ENCODE peak calls at places on chromosomes 6 and 20, in four cellular contexts. Q, H, Y and C are unnamed samples.

GRCh38 chr6:130520235-130520634 is 154.4 kb downstream of the TMEM200A start:
- DNase-seq in Q (no peak), H (peak; percentile 35), Y (no peak), C (no peak)

GRCh38 chr20:31717478-31717946 is 5.2 kb downstream of the BCL2L1 start:
- DNase-seq in Y (no peak), H (no peak), Q (peak; percentile 68), C (no peak)

GRCh38 chr6:71982385-71982784 is 96.0 kb downstream of the RIMS1 start:
- DNase-seq in Y (no peak), Q (peak; percentile 7), H (no peak), C (no peak)

GRCh38 chr6:157225575-157225995 is 97.7 kb downstream of the TMEM242 start:
- DNase-seq in Q (no peak), Y (no peak), H (no peak), C (no peak)

GRCh38 chr6:161498359-161498758 is 224.5 kb upstream of the AGPAT4 start:
- DNase-seq in Y (peak; percentile 85), Q (no peak), H (peak; percentile 77), C (peak; percentile 19)

GRCh38 chr6:44629636-44630035 is 242.1 kb downstream of the CDC5L start:
- DNase-seq in H (no peak), Y (no peak), Q (no peak), C (no peak)

GRCh38 chr6:124958759-124959354 is 3.4 kb upstream of the RNF217 start:
- DNase-seq in Y (no peak), H (no peak), Q (no peak), C (no peak)

GRCh38 chr6:55379895-55380294 is 52.6 kb downstream of the GFRAL start:
- DNase-seq in Q (no peak), Y (no peak), H (no peak), C (no peak)

GRCh38 chr20:2736441-2736840 is 43.9 kb downstream of the EBF4 start:
- DNase-seq in Q (no peak), H (no peak), Y (no peak), C (no peak)

GRCh38 chr20:30892704-30893345 is 364.6 kb upstream of the DEFB115 start:
- DNase-seq in H (no peak), Q (no peak), Y (peak; percentile 64), C (no peak)

DNA sequence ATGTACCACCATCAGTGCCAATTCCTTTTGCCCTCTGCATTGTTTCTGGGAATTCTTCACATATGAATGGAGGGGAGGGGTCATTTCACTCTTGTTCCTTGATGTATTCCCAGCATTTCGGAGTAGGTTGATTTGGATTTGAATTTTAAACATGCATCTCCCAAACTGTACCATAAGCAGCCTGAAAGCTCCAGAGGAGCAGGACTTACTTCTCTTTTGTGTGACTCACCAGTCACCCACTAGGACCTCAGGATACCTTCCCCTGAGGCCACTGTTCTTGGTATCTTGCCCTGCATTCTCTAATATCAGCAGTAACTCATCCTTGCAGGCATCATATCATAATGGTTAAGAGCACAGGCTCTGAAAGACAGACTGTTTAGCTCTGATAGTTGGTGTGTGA is 723 bp downstream of the MRPL2 start:
- DNase-seq in Q (no peak), H (peak; percentile 33), Y (no peak), C (no peak)
- TF ChIP-seq EZH2phosphoT487 in Q (no peak), H (no peak), Y (no peak), C (no peak)

GRCh38 chr6:84346372-84346771 is 118.9 kb upstream of the CEP162 start:
- DNase-seq in H (peak; percentile 11), Y (peak; percentile 28), Q (no peak), C (no peak)
- H3K4me1 ChIP-seq in H (no peaks in the 10 kb centered on the region), Y (no peaks in the 10 kb centered on the region), Q (no peaks in the 10 kb centered on the region), C (no peaks in the 10 kb centered on the region)

DNA sequence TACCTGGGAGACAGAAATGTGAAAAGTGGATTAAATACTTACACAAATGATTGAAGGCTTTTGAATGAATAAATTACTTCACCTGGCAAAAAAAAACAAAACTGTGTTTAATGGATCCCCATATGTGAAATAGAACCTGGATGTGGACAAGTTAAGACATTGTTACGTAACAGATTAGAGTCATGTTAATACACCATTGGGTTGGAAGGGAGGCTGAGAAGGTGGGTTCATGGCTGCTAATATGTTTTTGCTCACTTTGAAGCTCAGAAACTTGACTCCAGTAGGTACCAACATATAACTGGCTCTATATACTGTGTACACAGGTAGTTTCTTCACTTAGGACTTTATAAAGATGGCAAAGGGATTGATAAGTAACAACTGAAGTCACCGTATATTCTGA is 21.4 kb upstream of the TENT5A start:
- DNase-seq in H (no peak), Q (no peak), Y (no peak), C (no peak)
- H3K4me2 ChIP-seq in H (no peak overlapping the region), Q (no peak overlapping the region), Y (no peak overlapping the region), C (no peak overlapping the region)

GRCh38 chr20:17343631-17344447 is 117.0 kb downstream of the PCSK2 start:
- DNase-seq in H (no peak), Q (no peak), Y (no peak), C (no peak)
- TF ChIP-seq EZH2phosphoT487 in H (no peak), Q (no peak), Y (no peak), C (no peak)

GRCh38 chr20:19782669-19783068 is 24.6 kb downstream of the RIN2 start:
- DNase-seq in Y (no peak), H (no peak), Q (no peak), C (no peak)
- H3K4me1 ChIP-seq in Y (peaks cover 5% of the 10 kb centered on the region), H (peaks cover 49% of the 10 kb centered on the region), Q (peaks cover 73% of the 10 kb centered on the region), C (peaks cover 32% of the 10 kb centered on the region)

DNA sequence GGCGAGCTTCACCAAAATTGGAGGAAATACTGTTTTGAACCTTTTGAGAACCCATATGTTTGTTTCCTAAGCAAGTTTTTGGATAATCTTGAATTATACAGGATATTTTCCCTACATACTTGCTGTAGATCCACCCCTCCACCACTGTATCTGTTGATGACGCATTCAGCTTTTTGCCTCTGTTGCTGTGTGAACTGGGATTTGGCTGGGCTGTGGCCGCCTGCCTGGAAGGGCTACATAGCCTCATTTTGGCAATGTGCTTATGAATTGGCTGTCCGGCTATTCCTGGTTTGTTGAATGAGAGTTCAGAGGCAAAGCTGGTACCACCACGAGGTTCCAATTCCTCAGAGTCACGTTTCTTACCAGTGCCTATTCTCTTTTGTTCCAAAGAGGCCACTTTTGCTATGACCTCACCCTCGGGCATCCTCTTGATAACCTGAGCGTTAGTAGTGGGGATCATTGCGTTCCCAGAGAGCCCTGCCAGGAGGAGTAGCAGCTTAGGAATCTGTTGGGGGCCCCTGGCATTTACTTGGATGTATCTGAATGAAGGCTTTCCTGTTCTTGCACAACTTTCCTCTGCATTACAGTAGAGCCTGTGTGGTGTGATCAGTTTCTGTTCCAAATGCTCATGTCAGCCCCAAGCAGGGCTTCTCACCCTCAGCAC is 6.4 kb downstream of the FAM83D start:
- DNase-seq in Y (peak; percentile 23), H (no peak), Q (no peak), C (no peak)
- H3K4me2 ChIP-seq in Y (peak overlapping the region; percentile 43), H (no peak overlapping the region), Q (no peak overlapping the region), C (no peak overlapping the region)

GRCh38 chr20:51327251-51327841 is 215.2 kb downstream of the NFATC2 start:
- DNase-seq in H (peak; percentile 99), Q (no peak), Y (no peak), C (peak; percentile 31)
- TF ChIP-seq EZH2phosphoT487 in H (no peak), Q (no peak), Y (no peak), C (no peak)

GRCh38 chr20:62029951-62030350 is 35.7 kb downstream of the TAF4 start:
- DNase-seq in Y (no peak), H (no peak), Q (no peak), C (no peak)

GRCh38 chr20:62027116-62027515 is 38.6 kb downstream of the TAF4 start:
- DNase-seq in Y (no peak), H (no peak), Q (no peak), C (no peak)

GRCh38 chr20:62027698-62028321 is 37.9 kb downstream of the TAF4 start:
- DNase-seq in Q (no peak), Y (no peak), H (no peak), C (no peak)

GRCh38 chr20:62029296-62029695 is 36.4 kb downstream of the TAF4 start:
- DNase-seq in H (no peak), Q (no peak), Y (no peak), C (no peak)

GRCh38 chr20:62028384-62028783 is 37.3 kb downstream of the TAF4 start:
- DNase-seq in Y (no peak), H (no peak), Q (no peak), C (no peak)
- H3K4me1 ChIP-seq in Y (peaks cover 29% of the 10 kb centered on the region), H (peaks cover 20% of the 10 kb centered on the region), Q (peaks cover 24% of the 10 kb centered on the region), C (peaks cover 8% of the 10 kb centered on the region)

DNA sequence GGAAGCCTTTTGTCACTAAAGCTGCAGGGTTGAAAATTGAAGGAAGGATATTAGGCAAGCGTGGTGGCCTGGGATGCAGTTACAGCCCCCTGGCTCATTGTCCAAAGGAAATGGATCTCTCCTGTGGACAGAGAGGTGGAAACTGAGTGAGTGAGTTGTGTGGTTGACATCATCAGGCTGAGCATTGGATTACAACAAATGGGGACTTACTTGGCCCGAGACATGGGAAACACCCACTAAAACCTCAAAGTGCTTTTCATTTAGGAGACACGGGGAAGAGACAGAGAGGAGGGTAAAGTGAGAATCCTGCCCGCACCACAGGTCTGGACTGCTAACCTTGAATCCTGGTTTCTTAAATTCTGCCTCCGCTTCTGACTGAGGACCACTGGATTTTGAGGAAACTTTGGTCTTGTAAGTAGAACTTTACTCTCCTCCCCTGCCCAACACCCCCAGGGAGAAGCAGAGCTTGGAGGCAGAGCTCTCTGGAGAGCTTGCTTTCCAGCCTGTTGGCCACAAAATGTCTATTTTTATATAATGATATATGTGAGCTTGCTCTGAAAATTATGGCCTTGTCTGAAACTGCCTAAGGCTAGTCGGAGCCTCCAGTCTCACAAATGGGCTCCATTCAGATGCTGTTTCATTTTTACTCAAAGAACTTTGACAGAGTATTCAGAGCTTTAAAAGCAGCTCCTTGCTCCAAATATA is at the start of gene PKIG:
- DNase-seq in Q (no peak), H (no peak), Y (no peak), C (peak; percentile 37)
- H3K4me2 ChIP-seq in Q (no peak within 1 kb of the TSS), H (no peak within 1 kb of the TSS), Y (no peak within 1 kb of the TSS), C (peak within 1 kb of the TSS; percentile 68)

DNA sequence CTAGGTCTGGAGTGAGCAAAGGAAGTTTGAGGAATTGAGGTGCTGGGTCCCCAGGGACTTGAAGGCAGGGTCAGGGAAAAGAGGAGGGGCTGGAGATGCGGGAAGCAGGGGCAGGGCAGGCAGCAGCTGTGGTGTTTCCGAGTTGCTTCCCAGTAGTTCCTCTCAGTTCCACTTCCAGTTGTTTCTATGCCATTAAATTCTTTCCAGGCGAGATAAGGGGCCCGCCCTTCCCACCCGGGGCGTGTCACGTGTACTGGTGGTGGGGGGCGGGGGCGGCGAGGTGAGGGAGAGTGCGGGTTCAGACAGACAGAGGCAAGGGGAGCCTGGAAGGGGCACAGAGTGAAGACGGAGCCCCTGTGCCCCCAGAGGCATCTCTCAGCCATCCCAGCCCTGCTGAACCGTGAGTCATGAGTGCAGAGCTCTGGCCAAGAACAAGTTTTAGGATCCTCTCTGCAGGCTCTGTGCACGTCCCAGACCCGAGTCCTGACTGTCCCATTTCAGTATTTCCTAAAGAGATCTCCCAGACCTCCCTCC is 977 bp downstream of the TNXB start:
- DNase-seq in H (peak; percentile 58), Q (no peak), Y (peak; percentile 56), C (peak; percentile 63)
- TF ChIP-seq EZH2phosphoT487 in H (no peak), Q (no peak), Y (no peak), C (no peak)